ENCODE peak calls at places on chromosomes 2 and 18, in seven cellular contexts. A is GM06990; N is uterus; J is stimulated activated CD4-positive, alpha-beta T cell treated with anti-CD3 and anti-CD28 coated beads, Interleukin-2, amount 100 ng/mL, for 24 hours; V is EH; D is ELR; G is tibial nerve. E is an unnamed sample.

GRCh38 chr2:172912245-172912644 is 163.4 kb upstream of the MAP3K20 start:
- DNase-seq in V (no peak), J (no peak), D (no peak), G (no peak), N (no peak), A (no peak), E (no peak)

GRCh38 chr2:19936979-19937378 is 35.2 kb upstream of the TTC32 start:
- DNase-seq in D (no peak), V (no peak), J (no peak), G (no peak), A (no peak), N (no peak), E (no peak)

GRCh38 chr2:56337342-56337741 is 153.6 kb downstream of the CCDC85A start:
- DNase-seq in D (no peak), G (no peak), N (no peak), V (no peak), J (no peak), A (no peak), E (no peak)

GRCh38 chr2:40016151-40016885 is 237.3 kb upstream of the THUMPD2 start:
- DNase-seq in N (no peak), D (no peak), V (peak; percentile 28), G (no peak), A (no peak), J (no peak), E (no peak)

GRCh38 chr2:164061129-164061746 is 325.4 kb upstream of the FIGN start:
- DNase-seq in J (no peak), D (peak; percentile 59), G (no peak), N (no peak), A (no peak), V (peak; percentile 48), E (peak; percentile 26)

GRCh38 chr18:3281456-3282400 is 19.8 kb downstream of the MYL12B start:
- DNase-seq in G (no peak), A (peak; percentile 56), V (peak; percentile 83), J (no peak), D (peak; percentile 88), N (no peak), E (peak; percentile 77)

GRCh38 chr2:10228611-10229365 is 73.9 kb upstream of the HPCAL1 start:
- DNase-seq in G (no peak), A (no peak), V (no peak), N (peak; percentile 8), J (no peak), D (no peak), E (no peak)

GRCh38 chr2:27823135-27823534 is 51.6 kb downstream of the MRPL33 start:
- DNase-seq in J (no peak), N (no peak), G (no peak), V (no peak), D (no peak), A (no peak), E (no peak)

GRCh38 chr2:61854435-61855177 is 746 bp upstream of the FAM161A start:
- DNase-seq in G (peak; percentile 71), D (peak; percentile 99), J (peak; percentile 89), A (peak; percentile 83), V (peak; percentile 97), N (peak; percentile 92), E (peak; percentile 96)

GRCh38 chr2:29519996-29520395 is 401.4 kb downstream of the ALK start:
- DNase-seq in J (no peak), D (peak; percentile 38), A (no peak), N (no peak), G (no peak), V (peak; percentile 86), E (no peak)

GRCh38 chr2:145994910-145995309 is 1475.0 kb upstream of the ZEB2 start:
- DNase-seq in J (no peak), V (no peak), G (no peak), N (no peak), A (no peak), D (no peak), E (no peak)

GRCh38 chr2:25714740-25715139 is 41.4 kb upstream of the DTNB start:
- DNase-seq in V (peak; percentile 44), D (peak; percentile 41), N (no peak), G (no peak), A (no peak), J (no peak), E (peak; percentile 34)

GRCh38 chr2:84942964-84943421 is 28.0 kb upstream of the KCMF1 start:
- DNase-seq in A (peak; percentile 79), D (peak; percentile 77), J (no peak), G (no peak), V (peak; percentile 46), N (no peak), E (no peak)